ENCODE peak calls at places on chromosome 11, in seven cellular contexts. C is ovary, S is Caco-2, X is gastrocnemius medialis, D is progenitor cell of endocrine pancreas, I is tibial nerve, F is HFF-Myc. L is an unnamed sample.

GRCh38 chr11:133157180-133157579 is 375.1 kb downstream of the OPCML start:
- DNase-seq in S (no peak), D (no peak), C (no peak), I (no peak), F (no peak), X (no peak), L (peak)

GRCh38 chr11:45662665-45663485 is 2.5 kb downstream of the CHST1 start:
- DNase-seq in D (no peak), I (no peak), F (peak), X (no peak), C (peak), S (no peak), L (no peak)

GRCh38 chr11:36431429-36432092 is 78.5 kb downstream of the TRAF6 start:
- DNase-seq in F (peak), X (no peak), I (no peak), C (peak), S (peak), D (no peak), L (peak)

GRCh38 chr11:2534131-2534956 is 89.5 kb downstream of the KCNQ1 start:
- DNase-seq in D (no peak), S (peak), F (no peak), C (no peak), I (no peak), X (no peak), L (no peak)

GRCh38 chr11:1231396-1232327 is 8.8 kb downstream of the MUC5B start:
- DNase-seq in S (peak), I (no peak), X (no peak), D (no peak), C (no peak), F (no peak), L (no peak)

GRCh38 chr11:68043029-68043348 is 4.2 kb downstream of the TCIRG1 start:
- DNase-seq in S (peak), D (no peak), C (no peak), F (no peak), I (no peak), X (no peak), L (no peak)

GRCh38 chr11:64762916-64763803 is 3.4 kb upstream of the PYGM start:
- DNase-seq in X (no peak), F (no peak), D (no peak), S (peak), I (no peak), C (no peak), L (peak)

GRCh38 chr11:123478352-123478986 is 48.4 kb downstream of the GRAMD1B start:
- DNase-seq in F (peak), X (no peak), D (no peak), S (peak), C (peak), I (no peak), L (peak)

GRCh38 chr11:119814766-119815165 is 85.8 kb upstream of the NECTIN1 start:
- DNase-seq in X (no peak), D (no peak), C (no peak), I (no peak), F (no peak), S (no peak), L (no peak)

GRCh38 chr11:61173456-61173855 is 12.2 kb upstream of the VPS37C start:
- DNase-seq in F (no peak), X (no peak), I (no peak), C (no peak), S (peak), D (no peak), L (no peak)
- TF ChIP-seq CTCF in F (no peak), X (no peak), I (no peak), C (peak), S (peak), D (no peak), L (no peak)

DNA sequence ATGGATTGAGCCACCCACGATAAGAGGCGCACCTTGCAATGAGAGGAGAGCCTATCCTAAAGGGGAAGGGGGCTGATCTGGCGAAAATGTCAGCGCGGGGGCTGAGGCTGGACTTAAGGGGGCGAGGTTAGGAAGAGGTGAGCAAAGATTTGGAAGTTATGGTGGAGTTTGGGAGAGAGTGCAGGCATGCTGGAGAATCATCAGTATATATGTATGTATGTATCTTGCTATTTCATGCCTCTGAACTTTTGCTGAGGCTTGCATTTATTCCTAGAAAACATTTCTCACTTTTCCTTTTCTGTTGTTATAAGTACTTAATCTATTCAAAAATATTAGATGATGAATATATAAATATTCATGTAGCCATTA is 17.2 kb upstream of the THRSP start:
- DNase-seq in D (no peak), X (no peak), F (no peak), S (no peak), C (no peak), I (no peak), L (no peak)
- TF ChIP-seq CTCF in D (no peak), X (no peak), F (no peak), S (no peak), C (no peak), I (no peak), L (no peak)

GRCh38 chr11:105296806-105297205 is 157.2 kb upstream of the CARD18 start:
- DNase-seq in I (no peak), F (no peak), S (no peak), C (no peak), X (no peak), D (no peak), L (no peak)
- TF ChIP-seq CTCF in I (no peak), F (no peak), S (no peak), C (no peak), X (no peak), D (no peak), L (no peak)

GRCh38 chr11:61701298-61701993 is 21.3 kb downstream of the DAGLA start:
- DNase-seq in F (no peak), C (no peak), I (no peak), S (peak), X (no peak), D (no peak), L (no peak)
- TF ChIP-seq CTCF in F (peak), C (no peak), I (peak), S (peak), X (no peak), D (peak), L (peak)

GRCh38 chr11:74311352-74311926 is at the start of gene P4HA3:
- DNase-seq in F (no peak), S (peak), C (peak), D (peak), I (peak), X (peak), L (peak)
- TF ChIP-seq CTCF in F (peak), S (no peak), C (no peak), D (peak), I (no peak), X (no peak), L (peak)

DNA sequence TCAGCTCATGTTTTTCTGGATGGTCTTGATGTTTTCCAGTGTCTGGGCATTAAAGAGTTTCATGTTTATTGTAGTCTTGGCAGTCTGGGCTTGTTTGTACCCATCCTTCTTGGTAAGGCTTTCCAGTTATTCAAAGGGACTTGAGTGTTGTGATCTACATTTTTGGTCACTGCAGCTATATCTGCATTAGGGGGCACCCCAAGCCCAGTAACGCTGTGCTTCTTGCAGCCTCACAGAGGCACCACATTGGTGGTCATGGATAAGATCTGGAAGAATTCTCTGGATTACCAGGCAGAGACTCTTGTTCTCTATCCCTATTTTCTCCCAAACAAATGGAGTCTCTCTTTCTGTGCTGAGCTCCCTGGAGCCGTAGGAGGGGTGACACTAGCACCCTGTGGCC is 451.5 kb upstream of the FAT3 start:
- DNase-seq in D (no peak), X (no peak), I (no peak), C (no peak), S (peak), F (no peak), L (no peak)
- TF ChIP-seq CTCF in D (peak), X (no peak), I (no peak), C (no peak), S (peak), F (peak), L (no peak)

GRCh38 chr11:17634776-17635550 is 84.4 kb upstream of the MYOD1 start:
- DNase-seq in X (no peak), S (no peak), C (no peak), D (no peak), I (no peak), F (no peak), L (no peak)

GRCh38 chr11:17633987-17634775 is 85.2 kb upstream of the MYOD1 start:
- DNase-seq in C (no peak), D (no peak), I (no peak), F (no peak), X (no peak), S (no peak), L (no peak)

GRCh38 chr11:17633279-17633986 is 85.9 kb upstream of the MYOD1 start:
- DNase-seq in I (no peak), X (no peak), S (no peak), C (no peak), F (no peak), D (no peak), L (no peak)

GRCh38 chr11:17636721-17637120 is 82.7 kb upstream of the MYOD1 start:
- DNase-seq in D (no peak), F (no peak), C (no peak), I (no peak), X (no peak), S (no peak), L (no peak)

DNA sequence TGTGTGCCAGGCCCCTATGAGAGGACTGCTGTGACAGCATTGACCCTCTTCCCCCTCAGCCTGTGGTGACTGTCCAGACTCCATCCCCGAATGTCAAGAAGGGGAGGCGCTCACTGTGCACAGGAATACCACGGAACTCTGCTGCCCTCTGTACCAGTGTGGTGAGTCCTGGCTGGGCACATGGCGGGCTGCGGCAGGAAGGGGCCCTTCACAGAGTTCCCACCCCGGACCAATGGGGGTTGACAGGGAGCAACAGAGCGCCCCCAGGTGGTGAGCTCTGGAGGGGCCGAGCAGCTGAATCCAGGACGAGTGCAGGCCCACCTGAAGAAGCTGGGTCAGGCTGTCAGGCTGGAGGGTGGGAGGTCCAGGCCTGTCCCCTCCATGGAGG is 83.8 kb upstream of the MYOD1 start:
- DNase-seq in D (no peak), C (no peak), F (no peak), S (no peak), I (no peak), X (no peak), L (no peak)
- TF ChIP-seq CTCF in D (no peak), C (no peak), F (no peak), S (no peak), I (no peak), X (no peak), L (no peak)

L was measured in cardiac muscle cell.